ENCODE peak calls at places on chromosomes 12 and 14, in seven cellular contexts. One of them, this sample, is unnamed.

GRCh38 chr14:62209287-62209899 is 447.2 kb downstream of the SNAPC1 start:
- DNase-seq in neuronal stem cell: no peak
- DNase-seq in H9: no peak
- DNase-seq in mesendoderm: no peak
- DNase-seq in H1: no peak
- DNase-seq in mesenchymal stem cell: peak; percentile 75
- DNase-seq in IMR-90: peak; percentile 89
- DNase-seq in this sample: no peak

GRCh38 chr14:94120667-94121335 is 8.6 kb downstream of the IFI27L2 start:
- DNase-seq in neuronal stem cell: no peak
- DNase-seq in H9: no peak
- DNase-seq in mesendoderm: no peak
- DNase-seq in H1: no peak
- DNase-seq in mesenchymal stem cell: peak; percentile 59
- DNase-seq in IMR-90: peak; percentile 90
- DNase-seq in this sample: peak; percentile 28

GRCh38 chr12:113040722-113041168 is 15.8 kb upstream of the DTX1 start:
- DNase-seq in neuronal stem cell: no peak
- DNase-seq in H9: no peak
- DNase-seq in mesendoderm: peak; percentile 59
- DNase-seq in H1: no peak
- DNase-seq in mesenchymal stem cell: peak; percentile 74
- DNase-seq in IMR-90: peak; percentile 43
- DNase-seq in this sample: peak; percentile 46

GRCh38 chr12:13024151-13024946 is 19.8 kb upstream of the FAM234B start:
- DNase-seq in neuronal stem cell: no peak
- DNase-seq in H9: no peak
- DNase-seq in mesendoderm: no peak
- DNase-seq in H1: peak; percentile 2
- DNase-seq in mesenchymal stem cell: no peak
- DNase-seq in IMR-90: peak; percentile 82
- DNase-seq in this sample: peak; percentile 32

GRCh38 chr14:56152221-56152620 is 34.0 kb downstream of the PELI2 start:
- DNase-seq in neuronal stem cell: no peak
- DNase-seq in H9: no peak
- DNase-seq in mesendoderm: no peak
- DNase-seq in H1: no peak
- DNase-seq in mesenchymal stem cell: no peak
- DNase-seq in IMR-90: no peak
- DNase-seq in this sample: no peak

GRCh38 chr12:87847147-87847546 is 182.1 kb downstream of the C12orf50 start:
- DNase-seq in neuronal stem cell: no peak
- DNase-seq in H9: peak; percentile 46
- DNase-seq in mesendoderm: peak; percentile 28
- DNase-seq in H1: no peak
- DNase-seq in mesenchymal stem cell: no peak
- DNase-seq in IMR-90: no peak
- DNase-seq in this sample: no peak

GRCh38 chr14:74238974-74239847 is at the start of gene VSX2:
- DNase-seq in neuronal stem cell: no peak
- DNase-seq in H9: peak; percentile 78
- DNase-seq in mesendoderm: peak; percentile 50
- DNase-seq in H1: peak; percentile 74
- DNase-seq in mesenchymal stem cell: no peak
- DNase-seq in IMR-90: no peak
- DNase-seq in this sample: no peak

GRCh38 chr12:76866726-76867125 is 12.1 kb downstream of the CSRP2 start:
- DNase-seq in neuronal stem cell: peak; percentile 54
- DNase-seq in H9: no peak
- DNase-seq in mesendoderm: no peak
- DNase-seq in H1: no peak
- DNase-seq in mesenchymal stem cell: peak; percentile 90
- DNase-seq in IMR-90: peak; percentile 77
- DNase-seq in this sample: no peak

GRCh38 chr12:41531147-41531829 is 343.2 kb downstream of the PDZRN4 start:
- DNase-seq in neuronal stem cell: no peak
- DNase-seq in H9: no peak
- DNase-seq in mesendoderm: no peak
- DNase-seq in H1: no peak
- DNase-seq in mesenchymal stem cell: no peak
- DNase-seq in IMR-90: peak; percentile 4
- DNase-seq in this sample: no peak

GRCh38 chr12:33180921-33181320 is 258.7 kb downstream of the SYT10 start:
- DNase-seq in neuronal stem cell: no peak
- DNase-seq in H9: no peak
- DNase-seq in mesendoderm: peak; percentile 46
- DNase-seq in H1: no peak
- DNase-seq in mesenchymal stem cell: no peak
- DNase-seq in IMR-90: no peak
- DNase-seq in this sample: peak; percentile 78

GRCh38 chr12:115932073-115932472 is 345.4 kb downstream of the MED13L start:
- DNase-seq in neuronal stem cell: no peak
- DNase-seq in H9: no peak
- DNase-seq in mesendoderm: no peak
- DNase-seq in H1: no peak
- DNase-seq in mesenchymal stem cell: no peak
- DNase-seq in IMR-90: no peak
- DNase-seq in this sample: no peak

GRCh38 chr14:50520947-50521815 is 11.2 kb downstream of the MAP4K5 start:
- DNase-seq in neuronal stem cell: no peak
- DNase-seq in H9: no peak
- DNase-seq in mesendoderm: no peak
- DNase-seq in H1: no peak
- DNase-seq in mesenchymal stem cell: peak; percentile 65
- DNase-seq in IMR-90: peak; percentile 95
- DNase-seq in this sample: no peak

GRCh38 chr12:9378430-9378835 is 170.2 kb upstream of the PZP start:
- DNase-seq in neuronal stem cell: no peak
- DNase-seq in H9: peak; percentile 63
- DNase-seq in mesendoderm: peak; percentile 54
- DNase-seq in H1: no peak
- DNase-seq in mesenchymal stem cell: no peak
- DNase-seq in IMR-90: no peak
- DNase-seq in this sample: no peak

GRCh38 chr12:106171117-106171750 is 32.5 kb upstream of the NUAK1 start:
- DNase-seq in neuronal stem cell: no peak
- DNase-seq in H9: no peak
- DNase-seq in mesendoderm: no peak
- DNase-seq in H1: no peak
- DNase-seq in mesenchymal stem cell: peak; percentile 54
- DNase-seq in IMR-90: peak; percentile 8
- DNase-seq in this sample: no peak

GRCh38 chr12:8779281-8779680 is 43.1 kb upstream of the A2ML1 start:
- DNase-seq in neuronal stem cell: no peak
- DNase-seq in H9: peak; percentile 26
- DNase-seq in mesendoderm: no peak
- DNase-seq in H1: no peak
- DNase-seq in mesenchymal stem cell: no peak
- DNase-seq in IMR-90: no peak
- DNase-seq in this sample: no peak

GRCh38 chr12:52676163-52676562 is 4.0 kb downstream of the KRT1 start:
- DNase-seq in neuronal stem cell: no peak
- DNase-seq in H9: no peak
- DNase-seq in mesendoderm: no peak
- DNase-seq in H1: no peak
- DNase-seq in mesenchymal stem cell: no peak
- DNase-seq in IMR-90: no peak
- DNase-seq in this sample: no peak

GRCh38 chr12:32145096-32145495 is 38.4 kb downstream of the BICD1 start:
- DNase-seq in neuronal stem cell: no peak
- DNase-seq in H9: no peak
- DNase-seq in mesendoderm: no peak
- DNase-seq in H1: no peak
- DNase-seq in mesenchymal stem cell: no peak
- DNase-seq in IMR-90: no peak
- DNase-seq in this sample: no peak

GRCh38 chr12:121975029-121975428 is 46.7 kb upstream of the BCL7A start:
- DNase-seq in neuronal stem cell: no peak
- DNase-seq in H9: no peak
- DNase-seq in mesendoderm: no peak
- DNase-seq in H1: no peak
- DNase-seq in mesenchymal stem cell: no peak
- DNase-seq in IMR-90: no peak
- DNase-seq in this sample: no peak

GRCh38 chr12:27505124-27505523 is 18.9 kb upstream of the PPFIBP1 start:
- DNase-seq in neuronal stem cell: no peak
- DNase-seq in H9: no peak
- DNase-seq in mesendoderm: no peak
- DNase-seq in H1: no peak
- DNase-seq in mesenchymal stem cell: no peak
- DNase-seq in IMR-90: peak; percentile 57
- DNase-seq in this sample: no peak

GRCh38 chr14:104464907-104465306 is 114.7 kb upstream of the C14orf180 start:
- DNase-seq in neuronal stem cell: no peak
- DNase-seq in H9: no peak
- DNase-seq in mesendoderm: no peak
- DNase-seq in H1: peak; percentile 11
- DNase-seq in mesenchymal stem cell: no peak
- DNase-seq in IMR-90: no peak
- DNase-seq in this sample: no peak

GRCh38 chr12:99332936-99333591 is 314.5 kb upstream of the GARIN6 start:
- DNase-seq in neuronal stem cell: no peak
- DNase-seq in H9: no peak
- DNase-seq in mesendoderm: no peak
- DNase-seq in H1: no peak
- DNase-seq in mesenchymal stem cell: no peak
- DNase-seq in IMR-90: no peak
- DNase-seq in this sample: no peak

GRCh38 chr12:130540376-130540775 is 175.7 kb downstream of the RIMBP2 start:
- DNase-seq in neuronal stem cell: no peak
- DNase-seq in H9: no peak
- DNase-seq in mesendoderm: no peak
- DNase-seq in H1: no peak
- DNase-seq in mesenchymal stem cell: no peak
- DNase-seq in IMR-90: no peak
- DNase-seq in this sample: no peak

GRCh38 chr12:130546494-130546893 is 169.6 kb downstream of the RIMBP2 start:
- DNase-seq in neuronal stem cell: no peak
- DNase-seq in H9: no peak
- DNase-seq in mesendoderm: no peak
- DNase-seq in H1: no peak
- DNase-seq in mesenchymal stem cell: no peak
- DNase-seq in IMR-90: no peak
- DNase-seq in this sample: no peak

GRCh38 chr12:130549361-130549760 is 166.7 kb downstream of the RIMBP2 start:
- DNase-seq in neuronal stem cell: no peak
- DNase-seq in H9: no peak
- DNase-seq in mesendoderm: no peak
- DNase-seq in H1: no peak
- DNase-seq in mesenchymal stem cell: no peak
- DNase-seq in IMR-90: no peak
- DNase-seq in this sample: no peak

GRCh38 chr12:130547480-130548155 is 168.5 kb downstream of the RIMBP2 start:
- DNase-seq in neuronal stem cell: no peak
- DNase-seq in H9: no peak
- DNase-seq in mesendoderm: no peak
- DNase-seq in H1: no peak
- DNase-seq in mesenchymal stem cell: no peak
- DNase-seq in IMR-90: no peak
- DNase-seq in this sample: no peak

GRCh38 chr12:130545475-130545874 is 170.6 kb downstream of the RIMBP2 start:
- DNase-seq in neuronal stem cell: no peak
- DNase-seq in H9: no peak
- DNase-seq in mesendoderm: no peak
- DNase-seq in H1: no peak
- DNase-seq in mesenchymal stem cell: no peak
- DNase-seq in IMR-90: no peak
- DNase-seq in this sample: no peak
- H3K4me2 ChIP-seq in neuronal stem cell: no peak overlapping the region
- H3K4me2 ChIP-seq in H9: no peak overlapping the region
- H3K4me2 ChIP-seq in mesendoderm: no peak overlapping the region
- H3K4me2 ChIP-seq in H1: no peak overlapping the region
- H3K4me2 ChIP-seq in mesenchymal stem cell: no peak overlapping the region
- H3K4me2 ChIP-seq in IMR-90: no peak overlapping the region
- H3K4me2 ChIP-seq in this sample: no peak overlapping the region

DNA sequence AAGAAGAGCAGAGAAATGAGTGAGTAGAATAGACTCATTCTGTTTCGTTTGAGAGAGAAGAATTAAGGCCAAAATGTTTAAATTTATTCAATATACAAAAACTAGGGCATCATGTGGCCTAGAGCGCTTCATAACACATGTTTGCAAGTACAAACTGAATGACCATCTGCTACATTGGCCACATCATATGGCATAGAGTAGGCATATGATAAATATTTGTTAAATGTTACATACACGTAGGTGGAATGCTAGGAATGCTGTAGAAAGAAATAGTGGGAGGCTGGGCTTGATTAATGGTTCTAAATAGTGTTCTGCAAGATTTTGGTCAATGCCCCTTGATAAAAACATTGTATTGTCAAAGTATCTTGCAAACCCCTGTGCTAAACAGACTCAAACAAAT is 10.8 kb downstream of the MGP start:
- DNase-seq in neuronal stem cell: no peak
- DNase-seq in H9: no peak
- DNase-seq in mesendoderm: no peak
- DNase-seq in H1: no peak
- DNase-seq in mesenchymal stem cell: no peak
- DNase-seq in IMR-90: peak; percentile 5
- DNase-seq in this sample: no peak
- H3K4ac ChIP-seq in neuronal stem cell: no peak overlapping the region
- H3K4ac ChIP-seq in H9: no peak overlapping the region
- H3K4ac ChIP-seq in mesendoderm: no peak overlapping the region
- H3K4ac ChIP-seq in H1: no peak overlapping the region
- H3K4ac ChIP-seq in mesenchymal stem cell: no peak overlapping the region
- H3K4ac ChIP-seq in IMR-90: no peak overlapping the region
- H3K4ac ChIP-seq in this sample: no peak overlapping the region

GRCh38 chr14:37583358-37584210 is 11.5 kb downstream of the FOXA1 start:
- DNase-seq in neuronal stem cell: no peak
- DNase-seq in H9: peak; percentile 50
- DNase-seq in mesendoderm: peak; percentile 45
- DNase-seq in H1: no peak
- DNase-seq in mesenchymal stem cell: peak; percentile 4
- DNase-seq in IMR-90: no peak
- DNase-seq in this sample: no peak
- H3K4me2 ChIP-seq in neuronal stem cell: peak overlapping the region; percentile 91
- H3K4me2 ChIP-seq in H9: peak overlapping the region; percentile 55
- H3K4me2 ChIP-seq in mesendoderm: peak overlapping the region; percentile 18
- H3K4me2 ChIP-seq in H1: peak overlapping the region; percentile 68
- H3K4me2 ChIP-seq in mesenchymal stem cell: peak overlapping the region; percentile 98
- H3K4me2 ChIP-seq in IMR-90: peak overlapping the region; percentile 14
- H3K4me2 ChIP-seq in this sample: peak overlapping the region; percentile 64

GRCh38 chr12:84875241-84875640 is 37.4 kb downstream of the SLC6A15 start:
- DNase-seq in neuronal stem cell: peak; percentile 51
- DNase-seq in H9: no peak
- DNase-seq in mesendoderm: no peak
- DNase-seq in H1: no peak
- DNase-seq in mesenchymal stem cell: peak; percentile 30
- DNase-seq in IMR-90: no peak
- DNase-seq in this sample: no peak
- H3K4ac ChIP-seq in neuronal stem cell: no peak overlapping the region
- H3K4ac ChIP-seq in H9: no peak overlapping the region
- H3K4ac ChIP-seq in mesendoderm: no peak overlapping the region
- H3K4ac ChIP-seq in H1: no peak overlapping the region
- H3K4ac ChIP-seq in mesenchymal stem cell: no peak overlapping the region
- H3K4ac ChIP-seq in IMR-90: no peak overlapping the region
- H3K4ac ChIP-seq in this sample: no peak overlapping the region